ENCODE peak calls at places on chromosomes 13 and 19, in ten cellular contexts. O is mucosa of descending colon, T is epithelial cell of esophagus, X is psoas muscle, J is astrocyte, G is tibial artery, L is left ventricle myocardium inferior, V is transverse colon, K is cardiac muscle cell, M is heart right ventricle. Y is an unnamed sample.

GRCh38 chr19:688214-688613 is 7.0 kb downstream of the PRSS57 start:
- DNase-seq in O (no peak), T (no peak), X (no peak), J (no peak), G (no peak), L (no peak), V (no peak), K (no peak), M (no peak), Y (no peak)

GRCh38 chr19:2424686-2425621 is 2.4 kb downstream of the TIMM13 start:
- DNase-seq in O (no peak), T (peak), X (peak), J (peak), G (no peak), L (peak), V (no peak), K (peak), M (peak), Y (peak)

GRCh38 chr13:27751953-27752352 is 40.3 kb upstream of the GSX1 start:
- DNase-seq in O (no peak), T (no peak), X (no peak), J (no peak), G (no peak), L (no peak), V (no peak), K (no peak), M (no peak), Y (no peak)

GRCh38 chr19:4164262-4164661 is 10.8 kb downstream of the CREB3L3 start:
- DNase-seq in O (no peak), T (no peak), X (no peak), J (no peak), G (no peak), L (no peak), V (no peak), K (no peak), M (no peak), Y (no peak)

GRCh38 chr19:6739884-6740588 is 556 bp downstream of the TRIP10 start:
- DNase-seq in O (no peak), T (no peak), X (peak), J (no peak), G (no peak), L (peak), V (peak), K (no peak), M (peak), Y (no peak)

GRCh38 chr19:8698433-8699063 is at the start of gene ACTL9:
- DNase-seq in O (peak), T (no peak), X (no peak), J (no peak), G (no peak), L (no peak), V (no peak), K (no peak), M (no peak), Y (no peak)

GRCh38 chr13:74074723-74075122 is 59.5 kb downstream of the KLF12 start:
- DNase-seq in O (no peak), T (peak), X (no peak), J (peak), G (no peak), L (no peak), V (no peak), K (peak), M (no peak), Y (peak)

GRCh38 chr19:13094771-13095392 is 7.8 kb downstream of the LYL1 start:
- DNase-seq in O (peak), T (no peak), X (no peak), J (no peak), G (no peak), L (no peak), V (no peak), K (no peak), M (no peak), Y (no peak)

GRCh38 chr19:18029617-18030338 is 21.8 kb downstream of the ARRDC2 start:
- DNase-seq in O (peak), T (peak), X (peak), J (no peak), G (no peak), L (no peak), V (peak), K (no peak), M (no peak), Y (peak)

GRCh38 chr19:46426506-46427162 is 2.1 kb downstream of the PNMA8C start:
- DNase-seq in O (no peak), T (peak), X (peak), J (peak), G (peak), L (peak), V (peak), K (peak), M (peak), Y (peak)

GRCh38 chr13:78015782-78016181 is 97.2 kb upstream of the EDNRB start:
- DNase-seq in O (no peak), T (no peak), X (no peak), J (no peak), G (no peak), L (no peak), V (no peak), K (no peak), M (no peak), Y (no peak)

GRCh38 chr13:45310341-45311138 is 30.4 kb downstream of the TPT1 start:
- DNase-seq in O (no peak), T (no peak), X (no peak), J (no peak), G (no peak), L (no peak), V (no peak), K (no peak), M (no peak), Y (no peak)

GRCh38 chr19:51098366-51099069 is 9.7 kb downstream of the CTU1 start:
- DNase-seq in O (no peak), T (no peak), X (no peak), J (no peak), G (no peak), L (peak), V (peak), K (peak), M (peak), Y (no peak)

GRCh38 chr13:99932912-99933311 is 38.7 kb downstream of the ZIC5 start:
- DNase-seq in O (no peak), T (no peak), X (no peak), J (no peak), G (no peak), L (no peak), V (no peak), K (no peak), M (no peak), Y (no peak)

GRCh38 chr13:28655566-28655965 is 3.4 kb upstream of the POMP start:
- DNase-seq in O (no peak), T (peak), X (no peak), J (peak), G (no peak), L (no peak), V (no peak), K (peak), M (no peak), Y (peak)

GRCh38 chr19:58558066-58558622 is at the start of gene UBE2M:
- DNase-seq in O (peak), T (peak), X (peak), J (peak), G (peak), L (peak), V (peak), K (no peak), M (peak), Y (no peak)

GRCh38 chr19:11375143-11375948 is 880 bp downstream of the SWSAP1 start:
- DNase-seq in O (peak), T (no peak), X (peak), J (no peak), G (peak), L (peak), V (peak), K (no peak), M (peak), Y (no peak)

DNA sequence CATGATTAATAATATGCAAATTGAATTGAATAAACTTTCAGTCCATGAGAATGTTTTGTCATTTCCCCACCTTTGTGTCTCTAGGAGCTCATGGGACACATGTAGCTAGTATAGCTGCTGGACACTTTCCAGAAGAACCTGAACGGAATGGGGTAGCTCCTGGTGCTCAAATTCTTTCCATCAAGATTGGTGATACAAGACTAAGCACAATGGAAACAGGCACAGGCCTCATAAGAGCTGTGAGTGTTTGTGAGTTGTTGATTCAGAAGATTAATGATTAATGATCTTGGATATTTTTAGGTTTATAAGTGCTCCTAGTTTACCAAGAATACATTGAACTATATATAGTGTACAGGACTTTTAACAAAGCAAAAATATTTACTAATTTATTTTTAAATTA is 30.1 kb downstream of the TPP2 start:
- DNase-seq in O (no peak), T (no peak), X (no peak), J (no peak), G (no peak), L (no peak), V (no peak), K (no peak), M (no peak), Y (no peak)
- H3K4me3 ChIP-seq in O (no peak), T (no peak), X (no peak), J (no peak), G (no peak), L (no peak), V (no peak), K (no peak), M (no peak), Y (no peak)

GRCh38 chr19:28977826-28978225 is 235.1 kb downstream of the UQCRFS1 start:
- DNase-seq in O (no peak), T (no peak), X (no peak), J (no peak), G (no peak), L (no peak), V (no peak), K (no peak), M (no peak), Y (no peak)
- TF ChIP-seq CTCF in O (no peak), T (no peak), X (no peak), J (no peak), G (no peak), L (no peak), V (no peak), K (peak), M (no peak), Y (peak)

GRCh38 chr19:49165111-49165750 is 7.6 kb downstream of the TRPM4 start:
- DNase-seq in O (peak), T (peak), X (peak), J (peak), G (peak), L (peak), V (peak), K (no peak), M (no peak), Y (no peak)
- H3K4me3 ChIP-seq in O (no peak), T (no peak), X (peak), J (no peak), G (peak), L (peak), V (no peak), K (no peak), M (peak), Y (no peak)

GRCh38 chr13:98223741-98224140 is 46.7 kb upstream of the RNF113B start:
- DNase-seq in O (no peak), T (no peak), X (no peak), J (no peak), G (no peak), L (no peak), V (no peak), K (no peak), M (no peak), Y (no peak)

GRCh38 chr13:98226520-98226919 is 49.5 kb upstream of the RNF113B start:
- DNase-seq in O (no peak), T (no peak), X (no peak), J (no peak), G (no peak), L (no peak), V (no peak), K (no peak), M (no peak), Y (no peak)

GRCh38 chr13:98225036-98225940 is 48.2 kb upstream of the RNF113B start:
- DNase-seq in O (no peak), T (no peak), X (no peak), J (no peak), G (no peak), L (no peak), V (no peak), K (no peak), M (no peak), Y (no peak)

GRCh38 chr13:98222816-98223215 is 45.7 kb upstream of the RNF113B start:
- DNase-seq in O (no peak), T (no peak), X (no peak), J (no peak), G (no peak), L (no peak), V (no peak), K (no peak), M (no peak), Y (no peak)

GRCh38 chr13:98224557-98224956 is 47.5 kb upstream of the RNF113B start:
- DNase-seq in O (no peak), T (no peak), X (no peak), J (no peak), G (no peak), L (no peak), V (no peak), K (no peak), M (no peak), Y (no peak)
- TF ChIP-seq CTCF in O (no peak), T (no peak), X (no peak), J (no peak), G (no peak), L (no peak), V (no peak), K (no peak), M (no peak), Y (no peak)

DNA sequence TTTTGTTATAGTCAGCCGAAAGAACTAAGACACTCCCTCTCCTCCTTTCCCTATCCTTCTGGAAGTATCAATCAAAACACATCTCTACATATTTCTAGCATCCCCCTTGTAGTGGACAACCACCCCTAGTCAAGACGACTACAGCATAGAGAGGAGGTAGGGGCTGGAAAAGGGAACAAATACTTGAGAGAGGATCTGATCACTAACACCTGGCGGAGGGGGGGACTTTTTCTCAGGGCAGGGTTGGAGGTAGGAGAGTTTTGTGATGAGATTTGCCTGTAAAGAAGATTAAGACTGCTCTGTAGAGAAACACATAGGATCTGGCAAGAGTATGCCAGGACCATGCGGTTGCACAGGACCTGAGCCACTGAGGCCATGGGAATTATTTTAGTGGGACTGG is 208.1 kb downstream of the SHISA2 start:
- DNase-seq in O (no peak), T (no peak), X (no peak), J (no peak), G (no peak), L (no peak), V (no peak), K (no peak), M (no peak), Y (no peak)
- H3K4me3 ChIP-seq in O (no peak), T (no peak), X (no peak), J (no peak), G (no peak), L (no peak), V (no peak), K (no peak), M (no peak), Y (no peak)

GRCh38 chr19:9834726-9835506 is at the start of gene PIN1:
- DNase-seq in O (peak), T (peak), X (peak), J (peak), G (peak), L (peak), V (peak), K (peak), M (peak), Y (peak)
- TF ChIP-seq CTCF in O (peak), T (no peak), X (peak), J (no peak), G (peak), L (peak), V (no peak), K (peak), M (peak), Y (peak)

GRCh38 chr19:14556662-14557188 is 15.1 kb downstream of the NDUFB7 start:
- DNase-seq in O (peak), T (peak), X (peak), J (peak), G (peak), L (peak), V (peak), K (peak), M (peak), Y (peak)
- H3K4me3 ChIP-seq in O (no peak), T (no peak), X (peak), J (peak), G (peak), L (peak), V (no peak), K (no peak), M (peak), Y (no peak)

GRCh38 chr13:91014696-91015095 is 332.8 kb upstream of the MIR17HG start:
- DNase-seq in O (no peak), T (no peak), X (no peak), J (no peak), G (no peak), L (no peak), V (no peak), K (peak), M (no peak), Y (no peak)

GRCh38 chr13:91020635-91021034 is 326.9 kb upstream of the MIR17HG start:
- DNase-seq in O (no peak), T (no peak), X (no peak), J (no peak), G (no peak), L (no peak), V (no peak), K (no peak), M (no peak), Y (no peak)

GRCh38 chr13:91017669-91018053 is 329.8 kb upstream of the MIR17HG start:
- DNase-seq in O (no peak), T (peak), X (no peak), J (peak), G (no peak), L (peak), V (no peak), K (peak), M (no peak), Y (no peak)

DNA sequence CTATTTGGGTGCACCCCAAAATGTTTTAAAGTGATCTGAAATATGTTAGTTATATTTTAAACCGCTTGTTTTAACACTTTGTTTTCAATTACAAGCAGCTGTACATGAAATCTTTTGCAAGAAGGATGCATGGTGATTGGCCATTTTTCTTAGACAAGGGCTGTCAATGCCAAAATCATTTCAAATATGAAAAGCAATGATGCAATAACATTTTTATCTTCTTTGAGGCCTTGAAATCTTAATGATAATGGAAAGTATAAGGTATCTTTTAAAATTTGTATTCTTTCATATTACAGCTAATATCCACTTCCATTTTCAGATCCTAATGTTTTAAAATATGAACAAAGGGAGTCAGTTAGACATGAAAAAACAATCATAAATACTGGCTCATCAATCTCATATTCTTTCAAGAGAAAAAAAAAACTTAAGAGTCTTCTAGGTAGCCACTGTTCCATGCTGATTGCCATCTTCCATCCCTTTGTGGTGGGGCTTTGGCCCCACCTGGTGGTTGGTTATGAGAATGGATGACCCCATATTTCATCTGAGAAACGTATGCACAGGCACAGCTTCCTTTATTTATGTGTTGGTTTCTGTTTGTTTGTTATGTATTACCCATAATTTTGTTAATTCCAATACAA is 330.3 kb upstream of the MIR17HG start:
- DNase-seq in O (no peak), T (peak), X (no peak), J (peak), G (no peak), L (no peak), V (no peak), K (peak), M (no peak), Y (no peak)
- TF ChIP-seq CTCF in O (no peak), T (peak), X (peak), J (peak), G (peak), L (peak), V (peak), K (peak), M (peak), Y (peak)